ENCODE peak calls at places on chromosomes 3 and 15, in ten cellular contexts. T is esophagus muscularis mucosa, E is transverse colon, H is A549, W is left ventricle myocardium inferior, Z is brain microvascular endothelial cell, Q is OCI-LY7, G is breast epithelium, L is suprapubic skin, C is psoas muscle. K is an unnamed sample.

GRCh38 chr3:39593341-39593740 is 125.9 kb downstream of the MOBP start:
- DNase-seq in T (no peak), E (no peak), H (no peak), W (no peak), Z (no peak), Q (no peak), G (no peak), L (no peak), C (no peak), K (no peak)

GRCh38 chr15:52728899-52729298 is 49.7 kb upstream of the ATOSA start:
- DNase-seq in T (no peak), E (no peak), H (no peak), W (no peak), Z (no peak), Q (no peak), G (no peak), L (no peak), C (no peak), K (peak; percentile 69)

GRCh38 chr3:89038864-89039263 is 68.6 kb upstream of the EPHA3 start:
- DNase-seq in T (no peak), E (no peak), H (no peak), W (no peak), Z (no peak), Q (no peak), G (no peak), L (no peak), C (no peak), K (peak; percentile 53)

GRCh38 chr3:72347819-72348319 is 500.4 kb downstream of the SHQ1 start:
- DNase-seq in T (no peak), E (peak; percentile 72), H (no peak), W (peak; percentile 51), Z (peak; percentile 70), Q (no peak), G (peak; percentile 93), L (peak; percentile 83), C (peak; percentile 72), K (peak; percentile 91)

GRCh38 chr3:117589454-117589853 is 879.9 kb downstream of the TUSC7 start:
- DNase-seq in T (no peak), E (no peak), H (no peak), W (no peak), Z (no peak), Q (no peak), G (no peak), L (no peak), C (no peak), K (peak; percentile 9)

GRCh38 chr15:40633178-40633577 is 39.1 kb downstream of the KNL1 start:
- DNase-seq in T (no peak), E (no peak), H (no peak), W (no peak), Z (peak; percentile 13), Q (no peak), G (no peak), L (no peak), C (no peak), K (peak; percentile 44)

GRCh38 chr15:73258271-73259108 is 110.3 kb downstream of the HCN4 start:
- DNase-seq in T (no peak), E (no peak), H (no peak), W (no peak), Z (no peak), Q (no peak), G (no peak), L (no peak), C (no peak), K (no peak)

GRCh38 chr3:45949432-45949831 is 6.2 kb downstream of the CXCR6 start:
- DNase-seq in T (no peak), E (no peak), H (no peak), W (no peak), Z (no peak), Q (no peak), G (no peak), L (peak; percentile 57), C (no peak), K (no peak)

GRCh38 chr3:111715911-111716523 is 120.9 kb upstream of the ZBED2 start:
- DNase-seq in T (peak; percentile 86), E (peak; percentile 62), H (peak; percentile 65), W (peak; percentile 38), Z (peak; percentile 79), Q (peak; percentile 58), G (peak; percentile 36), L (no peak), C (peak; percentile 31), K (peak; percentile 35)
- TF ChIP-seq CTCF in T (peak; percentile 17), E (peak; percentile 54), H (peak; percentile 61), W (peak; percentile 68), Z (peak; percentile 83), Q (peak; percentile 78), G (peak; percentile 40), L (peak; percentile 40), C (peak; percentile 37), K (peak; percentile 56)

DNA sequence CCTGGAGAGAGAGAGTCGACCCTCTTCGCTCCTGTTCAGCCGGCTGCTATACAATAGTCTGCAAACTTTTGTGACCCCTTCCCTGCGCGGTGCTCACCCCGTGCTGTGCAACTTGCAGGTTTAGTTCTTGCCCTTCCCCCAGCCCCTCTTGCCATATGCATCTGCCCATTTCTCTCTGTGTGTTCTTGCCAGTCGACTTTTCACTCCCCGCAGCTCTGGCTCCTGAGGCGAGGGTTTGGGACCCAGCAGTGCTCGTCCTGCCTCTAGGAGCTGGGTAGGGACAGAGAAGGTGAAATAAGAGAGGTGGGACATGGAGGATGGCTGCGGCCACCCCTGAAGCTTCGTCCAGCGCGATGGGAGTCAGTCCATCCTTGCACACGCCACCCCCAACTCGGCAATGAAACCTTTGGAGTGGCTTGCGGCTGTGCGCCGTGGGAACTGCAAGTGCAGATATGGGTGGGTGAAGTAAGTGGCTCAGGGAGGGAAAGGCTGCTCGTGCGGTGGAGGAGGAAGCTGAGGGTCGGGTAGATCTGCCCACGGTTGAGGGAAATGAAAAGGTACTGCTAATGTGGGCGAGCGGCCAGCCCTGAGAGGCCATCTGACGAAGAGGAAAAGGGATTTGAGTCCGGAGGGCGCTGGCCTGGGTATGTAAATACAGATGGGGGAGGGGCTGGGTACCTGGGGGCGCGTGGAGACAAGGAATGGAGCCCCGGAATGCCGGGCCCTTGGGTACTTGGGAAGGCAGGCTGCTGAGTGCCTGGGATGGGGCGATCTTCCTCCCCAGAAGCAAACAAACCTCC is 1.0 kb downstream of the LRRC3B start:
- DNase-seq in T (no peak), E (no peak), H (no peak), W (no peak), Z (no peak), Q (no peak), G (no peak), L (no peak), C (no peak), K (no peak)
- H3K4me3 ChIP-seq in T (peak overlapping the region; percentile 44), E (no peak overlapping the region), H (no peak overlapping the region), W (peak overlapping the region; percentile 62), Z (no peak overlapping the region), Q (no peak overlapping the region), G (peak overlapping the region; percentile 55), L (peak overlapping the region; percentile 40), C (peak overlapping the region; percentile 73), K (no peak overlapping the region)

GRCh38 chr15:48371961-48372360 is 40.7 kb downstream of the DUT start:
- DNase-seq in T (no peak), E (no peak), H (no peak), W (no peak), Z (no peak), Q (no peak), G (no peak), L (no peak), C (no peak), K (peak; percentile 42)

GRCh38 chr15:48375767-48376166 is 44.5 kb downstream of the DUT start:
- DNase-seq in T (peak; percentile 62), E (no peak), H (no peak), W (no peak), Z (no peak), Q (no peak), G (no peak), L (no peak), C (no peak), K (no peak)

GRCh38 chr15:48374472-48374871 is 43.2 kb downstream of the DUT start:
- DNase-seq in T (no peak), E (no peak), H (no peak), W (no peak), Z (no peak), Q (no peak), G (no peak), L (no peak), C (no peak), K (no peak)

GRCh38 chr15:48371550-48371949 is 40.3 kb downstream of the DUT start:
- DNase-seq in T (no peak), E (no peak), H (no peak), W (no peak), Z (no peak), Q (no peak), G (no peak), L (no peak), C (no peak), K (no peak)

DNA sequence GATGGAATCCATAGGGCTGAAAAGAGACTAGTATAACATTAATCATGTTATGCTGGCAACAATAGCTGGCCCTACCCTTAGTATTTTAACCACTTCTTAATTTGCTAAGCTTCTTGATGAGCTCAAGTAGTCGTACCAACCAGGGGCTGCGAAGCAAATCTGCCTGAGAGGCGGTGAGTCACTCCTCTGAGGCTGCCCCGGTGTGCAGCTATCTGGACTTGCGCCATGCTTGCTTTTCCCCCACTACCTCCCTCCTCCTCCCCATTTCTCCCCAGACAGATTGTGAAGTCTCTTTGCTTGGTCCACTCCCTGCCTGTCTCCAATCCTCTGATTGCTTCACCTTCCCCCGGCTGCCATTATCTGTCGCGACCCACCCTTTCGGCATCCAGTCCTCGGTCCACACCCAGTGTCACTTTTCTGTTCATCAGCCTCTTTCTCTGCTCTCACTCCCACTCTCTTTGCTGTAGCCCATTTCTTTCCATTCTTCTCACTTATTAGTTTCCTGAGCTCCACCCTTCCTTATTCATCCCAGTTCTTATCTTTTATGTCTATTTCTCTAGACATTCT is 42.7 kb downstream of the DUT start:
- DNase-seq in T (no peak), E (no peak), H (peak; percentile 18), W (peak; percentile 23), Z (peak; percentile 89), Q (no peak), G (no peak), L (no peak), C (peak; percentile 56), K (peak; percentile 78)
- TF ChIP-seq CTCF in T (no peak), E (no peak), H (no peak), W (no peak), Z (no peak), Q (no peak), G (no peak), L (no peak), C (no peak), K (no peak)

GRCh38 chr15:90955911-90956310 is 1.2 kb downstream of the RCCD1 start:
- DNase-seq in T (no peak), E (peak; percentile 63), H (no peak), W (no peak), Z (no peak), Q (peak; percentile 52), G (no peak), L (no peak), C (no peak), K (no peak)

GRCh38 chr15:90954712-90955671 is at the start of gene RCCD1:
- DNase-seq in T (peak; percentile 99), E (peak; percentile 96), H (peak; percentile 100), W (peak; percentile 96), Z (peak; percentile 93), Q (peak; percentile 98), G (peak; percentile 94), L (peak; percentile 98), C (peak; percentile 97), K (peak; percentile 93)

GRCh38 chr15:90956551-90957104 is 1.9 kb downstream of the RCCD1 start:
- DNase-seq in T (no peak), E (peak; percentile 82), H (peak; percentile 97), W (peak; percentile 80), Z (peak; percentile 45), Q (peak; percentile 70), G (peak; percentile 57), L (peak; percentile 82), C (peak; percentile 81), K (peak; percentile 65)

GRCh38 chr15:90952901-90953677 is 1.6 kb upstream of the RCCD1 start:
- DNase-seq in T (no peak), E (no peak), H (no peak), W (no peak), Z (no peak), Q (no peak), G (no peak), L (no peak), C (no peak), K (no peak)

DNA sequence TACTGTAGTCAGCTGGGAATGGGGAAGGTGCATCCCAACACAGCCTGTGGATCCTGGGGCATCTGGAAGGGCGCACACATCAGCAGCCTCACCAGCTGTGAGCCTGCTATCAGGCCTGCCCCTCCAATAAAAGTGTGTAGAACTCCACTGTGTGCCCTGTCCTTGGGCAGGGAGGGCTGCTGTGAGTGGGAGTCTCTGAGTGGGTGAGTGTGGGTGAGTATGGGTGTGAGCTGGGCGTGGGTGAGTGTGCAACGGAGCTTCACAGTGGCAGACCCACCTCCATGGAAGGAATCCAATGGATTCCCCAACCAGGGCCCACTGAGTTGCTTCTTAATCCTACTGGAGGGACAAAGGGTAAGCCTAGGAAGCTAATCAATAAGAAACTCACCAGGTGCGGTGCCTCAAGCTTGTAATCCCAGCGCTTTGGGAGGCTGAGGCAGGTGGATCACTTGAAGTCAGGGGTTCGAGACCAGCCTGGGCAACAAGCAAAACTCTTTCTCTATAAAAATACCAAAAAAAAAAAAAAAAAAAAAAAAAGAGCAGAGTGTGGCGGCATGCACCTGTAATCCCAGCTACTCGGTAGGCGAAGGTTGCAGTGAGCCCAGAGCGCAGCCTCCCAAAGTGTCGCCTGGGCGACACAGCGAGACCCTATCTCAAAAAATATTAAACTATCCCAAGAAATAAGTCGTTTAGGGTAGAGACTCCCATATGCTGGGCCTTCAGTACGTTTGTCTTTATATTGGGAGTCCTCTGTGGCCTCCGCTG is 555 bp upstream of the RCCD1 start:
- DNase-seq in T (no peak), E (no peak), H (no peak), W (no peak), Z (no peak), Q (no peak), G (no peak), L (no peak), C (no peak), K (no peak)
- H3K4me3 ChIP-seq in T (peak overlapping the region; percentile 80), E (peak overlapping the region; percentile 73), H (peak overlapping the region; percentile 83), W (peak overlapping the region; percentile 91), Z (no peak overlapping the region), Q (peak overlapping the region; percentile 71), G (peak overlapping the region; percentile 79), L (peak overlapping the region; percentile 72), C (peak overlapping the region; percentile 89), K (peak overlapping the region; percentile 92)

K was measured in AG10803.